ENCODE peak calls at places on chromosomes 11 and 22, in five cellular contexts. Y, W, L, B and E are unnamed samples.

GRCh38 chr11:6022954-6023353 is 7.6 kb downstream of the OR56A1 start:
- DNase-seq in Y (peak), L (peak), W (peak), B (no peak), E (peak)

GRCh38 chr11:93784935-93785360 is 866 bp downstream of the MED17 start:
- DNase-seq in Y (no peak), L (peak), W (no peak), B (peak), E (no peak)

GRCh38 chr11:95419915-95420314 is 188.9 kb upstream of the SESN3 start:
- DNase-seq in Y (no peak), W (no peak), B (no peak), L (no peak), E (no peak)

GRCh38 chr11:2687782-2688191 is 12.0 kb downstream of the KCNQ1OT1 start:
- DNase-seq in B (no peak), L (no peak), Y (no peak), W (no peak), E (no peak)

GRCh38 chr22:49332691-49333090 is 495.0 kb downstream of the BRD1 start:
- DNase-seq in B (no peak), Y (no peak), L (no peak), W (no peak), E (no peak)

GRCh38 chr11:124108158-124108557 is 7.1 kb upstream of the VWA5A start:
- DNase-seq in L (peak), W (no peak), B (no peak), Y (peak), E (peak)

GRCh38 chr11:34208266-34209135 is 103.1 kb downstream of the NAT10 start:
- DNase-seq in W (no peak), Y (peak), B (no peak), L (no peak), E (peak)

GRCh38 chr11:63951779-63952536 is 13.2 kb downstream of the NAA40 start:
- DNase-seq in L (no peak), Y (no peak), B (no peak), W (peak), E (no peak)

GRCh38 chr22:28922540-28923244 is 39.3 kb downstream of the ZNRF3 start:
- DNase-seq in Y (no peak), B (no peak), L (no peak), W (no peak), E (peak)

GRCh38 chr11:92852946-92853345 is 116.5 kb upstream of the MTNR1B start:
- DNase-seq in L (no peak), W (no peak), B (no peak), Y (no peak), E (no peak)

GRCh38 chr22:43231724-43232034 is 44.7 kb upstream of the TTLL12 start:
- DNase-seq in L (no peak), W (no peak), B (no peak), Y (no peak), E (no peak)

GRCh38 chr11:119780264-119780953 is 51.4 kb upstream of the NECTIN1 start:
- DNase-seq in W (no peak), B (no peak), L (no peak), Y (no peak), E (no peak)

GRCh38 chr11:118605116-118605867 is 2.1 kb upstream of the PHLDB1 start:
- DNase-seq in W (no peak), L (no peak), Y (peak), B (peak), E (peak)

GRCh38 chr11:104005234-104005855 is 31.1 kb upstream of the DDI1 start:
- DNase-seq in B (no peak), Y (no peak), W (no peak), L (no peak), E (no peak)

GRCh38 chr11:55942785-55943392 is 6.7 kb upstream of the OR5I1 start:
- DNase-seq in B (peak), W (no peak), Y (peak), L (peak), E (peak)

GRCh38 chr11:2390871-2391662 is 9.5 kb upstream of the TSSC4 start:
- DNase-seq in L (no peak), W (no peak), B (no peak), Y (peak), E (no peak)

GRCh38 chr22:23251445-23252093 is 71.3 kb downstream of the BCR start:
- DNase-seq in Y (peak), W (no peak), L (peak), B (no peak), E (peak)

GRCh38 chr11:107408762-107409200 is 48.8 kb downstream of the CWF19L2 start:
- DNase-seq in Y (no peak), L (no peak), W (no peak), B (no peak), E (peak)

GRCh38 chr22:33050614-33051230 is 7.5 kb downstream of the SYN3 start:
- DNase-seq in B (no peak), Y (no peak), W (no peak), L (no peak), E (no peak)

GRCh38 chr22:49270595-49271368 is 556.9 kb downstream of the BRD1 start:
- DNase-seq in Y (no peak), L (no peak), B (no peak), W (no peak), E (no peak)

GRCh38 chr22:44032126-44032730 is 8.1 kb downstream of the PARVB start:
- DNase-seq in B (no peak), L (no peak), W (no peak), Y (no peak), E (no peak)

GRCh38 chr11:89203814-89204213 is 26.1 kb downstream of the TYR start:
- DNase-seq in L (no peak), Y (no peak), W (no peak), B (no peak), E (no peak)

GRCh38 chr11:132058211-132058772 is 687.9 kb downstream of the NTM start:
- DNase-seq in W (no peak), B (no peak), L (no peak), Y (no peak), E (no peak)

GRCh38 chr22:40422558-40423245 is 52.3 kb downstream of the SGSM3 start:
- DNase-seq in W (no peak), Y (no peak), L (no peak), B (no peak), E (no peak)

GRCh38 chr11:17979770-17980371 is 33.0 kb downstream of the SERGEF start:
- DNase-seq in W (no peak), B (peak), Y (peak), L (no peak), E (peak)

GRCh38 chr11:6238902-6239301 is at the start of gene CNGA4:
- DNase-seq in B (no peak), L (no peak), Y (no peak), W (no peak), E (no peak)

GRCh38 chr11:12376259-12376971 is 956 bp upstream of the PARVA start:
- DNase-seq in B (no peak), Y (no peak), L (no peak), W (no peak), E (no peak)

GRCh38 chr11:49424136-49424535 is 215.7 kb upstream of the FOLH1 start:
- DNase-seq in L (no peak), W (no peak), B (no peak), Y (no peak), E (no peak)

GRCh38 chr11:905952-906351 is 4.7 kb downstream of the CHID1 start:
- DNase-seq in W (no peak), L (no peak), Y (no peak), B (no peak), E (no peak)

GRCh38 chr11:74822187-74822586 is 73.5 kb downstream of the RNF169 start:
- DNase-seq in Y (no peak), B (no peak), L (no peak), W (no peak), E (no peak)

GRCh38 chr22:50406416-50407170 is 63.5 kb downstream of the PPP6R2 start:
- DNase-seq in B (no peak), L (no peak), Y (no peak), W (no peak), E (no peak)

GRCh38 chr11:3101921-3102640 is 44.9 kb upstream of the CARS1 start:
- DNase-seq in L (no peak), B (peak), W (no peak), Y (no peak), E (no peak)

GRCh38 chr11:28231475-28231874 is 123.3 kb downstream of the METTL15 start:
- DNase-seq in Y (no peak), B (no peak), W (no peak), L (no peak), E (no peak)

GRCh38 chr11:65782816-65783228 is 2.0 kb upstream of the AP5B1 start:
- DNase-seq in W (no peak), L (no peak), Y (no peak), B (peak), E (no peak)

GRCh38 chr11:64297722-64298358 is 2.3 kb upstream of the CATSPERZ start:
- DNase-seq in W (no peak), Y (no peak), B (no peak), L (no peak), E (no peak)

GRCh38 chr11:65653229-65654225 is 9.2 kb downstream of the RELA start:
- DNase-seq in Y (no peak), B (no peak), L (no peak), W (no peak), E (peak)

GRCh38 chr22:38191115-38191514 is 9.5 kb upstream of the PLA2G6 start:
- DNase-seq in Y (no peak), L (no peak), B (no peak), W (no peak), E (no peak)

DNA sequence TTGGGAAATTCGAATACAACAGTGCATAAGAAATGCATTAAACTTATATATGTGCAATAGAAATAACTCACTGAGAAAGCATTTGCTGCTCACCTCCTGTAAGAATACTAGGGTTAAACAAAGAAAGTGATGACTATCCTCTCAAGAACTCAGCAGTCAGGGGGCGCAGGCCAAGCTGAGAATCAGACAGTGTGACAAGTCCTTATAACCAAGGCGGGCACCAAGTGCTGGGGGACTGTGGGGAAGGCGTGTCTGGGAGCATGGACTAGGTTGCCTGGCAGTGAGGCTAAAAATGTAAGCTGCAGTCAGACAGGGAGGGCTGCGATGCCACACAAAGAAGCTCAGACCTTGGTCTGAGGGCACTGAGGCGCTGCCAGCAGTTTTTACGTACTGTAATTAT is 73.6 kb downstream of the FLI1 start:
- DNase-seq in B (no peak), Y (no peak), L (no peak), W (no peak), E (no peak)
- TF ChIP-seq REST in B (no peak), Y (no peak), L (no peak), W (no peak), E (no peak)

GRCh38 chr11:111399187-111400031 is 20.3 kb upstream of the POU2AF1 start:
- DNase-seq in Y (no peak), W (no peak), L (no peak), B (no peak), E (peak)
- H2AFZ ChIP-seq in Y (no peak), W (peak), L (no peak), B (no peak), E (no peak)

DNA sequence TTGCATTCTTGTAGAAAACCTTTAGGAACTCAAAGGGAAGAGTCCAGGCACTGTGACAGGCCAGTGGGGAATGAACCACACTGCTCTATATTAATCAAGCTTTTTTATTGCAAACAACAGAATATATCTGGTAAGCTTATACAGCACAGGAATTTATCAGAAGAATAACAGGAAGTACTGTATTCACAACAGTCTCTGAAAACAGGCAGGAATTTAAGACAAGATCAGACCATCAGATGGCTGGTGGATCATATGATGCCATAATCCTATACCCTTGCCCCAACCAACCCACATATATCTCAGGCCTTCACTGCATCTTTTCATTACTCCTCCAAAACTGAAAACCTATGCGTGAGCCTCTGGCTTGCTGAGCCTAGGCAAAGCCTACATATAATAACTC is 1.0 kb upstream of the HTATIP2 start:
- DNase-seq in Y (no peak), B (no peak), W (no peak), L (no peak), E (no peak)
- TF ChIP-seq REST in Y (no peak), B (no peak), W (no peak), L (no peak), E (no peak)

DNA sequence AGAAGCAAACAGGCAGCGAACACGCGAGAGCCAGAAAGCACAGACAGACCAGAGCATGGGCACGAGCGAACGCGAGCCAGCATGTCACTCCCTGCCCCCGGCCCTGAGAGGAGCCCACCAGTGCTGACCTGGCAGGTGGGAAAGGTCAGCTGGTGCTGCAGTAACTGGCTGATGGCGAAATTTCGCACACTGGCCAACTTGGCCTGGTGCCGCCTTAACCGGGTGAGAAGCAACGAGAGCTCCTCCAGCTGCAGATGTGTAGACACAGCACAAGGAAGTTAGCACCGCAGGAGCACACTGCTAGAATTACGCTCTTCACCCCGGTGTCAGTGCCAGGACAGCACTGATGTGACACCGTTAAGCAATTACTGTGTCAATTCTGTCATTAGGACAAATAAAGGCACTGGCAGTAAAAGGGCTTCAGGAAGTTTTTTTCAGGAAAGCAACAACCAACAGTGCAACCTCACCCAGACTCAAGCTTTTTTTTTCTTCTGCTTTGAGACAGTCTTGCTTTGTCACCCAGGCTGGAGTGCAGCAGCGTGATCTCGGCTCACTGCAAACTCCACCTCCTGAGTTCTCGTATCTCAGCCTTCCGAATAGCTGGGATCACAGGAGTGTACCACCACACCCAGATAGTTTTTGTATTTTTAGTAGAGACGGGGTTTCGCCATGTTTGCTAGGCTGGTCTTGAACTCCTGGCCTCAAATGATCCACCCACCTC is 76.8 kb downstream of the C11orf58 start:
- DNase-seq in L (no peak), Y (peak), W (no peak), B (no peak), E (no peak)
- H2AFZ ChIP-seq in L (no peak), Y (no peak), W (no peak), B (no peak), E (no peak)

DNA sequence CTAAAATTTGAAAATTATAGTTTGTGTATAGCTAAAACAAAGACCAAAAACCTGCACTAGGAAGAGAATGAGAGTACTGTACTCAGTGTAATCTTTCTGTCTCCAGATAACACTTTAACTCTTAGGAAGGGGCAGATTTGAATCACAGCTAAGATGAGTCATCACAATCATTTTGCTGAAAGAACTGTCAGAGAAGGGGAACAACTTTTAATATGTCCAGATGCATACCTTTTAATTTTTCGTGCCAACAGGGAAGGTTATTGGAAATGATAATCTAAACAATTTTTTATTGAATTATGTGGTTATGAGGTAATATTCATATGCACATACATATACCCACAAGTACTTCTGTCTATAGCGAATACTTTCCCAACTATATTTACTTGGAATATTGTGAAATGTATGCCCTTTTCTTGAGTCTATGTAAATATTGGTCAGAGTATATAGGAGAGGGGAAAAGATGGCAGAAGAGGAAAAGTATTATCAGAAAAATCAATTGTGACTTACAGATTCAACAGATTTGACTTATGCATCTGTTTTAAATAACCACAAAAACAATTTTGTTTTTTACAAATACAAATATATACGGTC is 51.1 kb upstream of the MUC15 start:
- DNase-seq in W (no peak), B (no peak), L (no peak), Y (no peak), E (no peak)
- TF ChIP-seq REST in W (no peak), B (no peak), L (no peak), Y (no peak), E (no peak)

DNA sequence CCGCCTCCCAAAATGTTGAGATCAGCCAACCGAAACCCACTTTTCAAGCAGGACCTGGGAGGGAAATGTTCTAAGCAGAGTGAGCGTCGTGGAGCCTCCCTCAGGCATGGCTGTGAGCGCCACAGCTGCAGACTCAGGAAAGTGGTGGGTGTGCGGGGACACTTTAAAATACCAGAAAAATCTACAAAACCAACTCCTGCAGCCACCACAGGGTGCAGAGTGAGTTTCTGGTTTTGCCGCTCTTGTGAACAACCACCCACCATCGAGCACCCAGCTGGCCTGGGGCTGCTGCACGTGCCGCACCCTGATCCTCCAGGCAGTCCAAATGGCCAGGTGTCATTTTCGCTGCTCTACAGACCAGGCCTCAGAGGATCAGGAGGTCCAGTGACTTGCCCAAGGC is 46.9 kb downstream of the CELSR1 start:
- DNase-seq in B (no peak), Y (no peak), L (no peak), W (no peak), E (no peak)
- H2AFZ ChIP-seq in B (no peak), Y (no peak), L (no peak), W (no peak), E (no peak)